ENCODE peak calls at places on chromosome 12, in six cellular contexts. O is hepatocyte, L is lower leg skin, N is AG09319, F is GM13977, W is endothelial cell. G is an unnamed sample.

GRCh38 chr12:45208604-45209487 is 7.0 kb upstream of the ANO6 start:
- DNase-seq in N (no peak), W (no peak), O (no peak), F (no peak), L (no peak), G (no peak)

GRCh38 chr12:100857971-100858370 is 63.4 kb downstream of the ANO4 start:
- DNase-seq in F (no peak), L (no peak), W (no peak), N (no peak), O (no peak), G (no peak)

GRCh38 chr12:132505105-132505851 is 15.3 kb downstream of the FBRSL1 start:
- DNase-seq in W (no peak), L (peak), F (no peak), O (no peak), N (no peak), G (no peak)

GRCh38 chr12:117231750-117232149 is 41.5 kb upstream of the FBXO21 start:
- DNase-seq in N (no peak), W (no peak), O (no peak), L (no peak), F (no peak), G (no peak)

GRCh38 chr12:45939759-45940158 is 50.6 kb downstream of the SCAF11 start:
- DNase-seq in O (no peak), W (no peak), N (no peak), L (no peak), F (no peak), G (no peak)

GRCh38 chr12:77584860-77585259 is 245.8 kb upstream of the NAV3 start:
- DNase-seq in O (no peak), W (no peak), L (no peak), N (no peak), F (no peak), G (no peak)

GRCh38 chr12:61043838-61044237 is 1216.4 kb upstream of the USP15 start:
- DNase-seq in F (no peak), L (no peak), W (no peak), O (no peak), N (no peak), G (no peak)

GRCh38 chr12:22624573-22624907 is 431 bp upstream of the ETNK1 start:
- DNase-seq in L (no peak), N (no peak), F (no peak), O (no peak), W (no peak), G (no peak)

GRCh38 chr12:111462134-111462821 is 56.6 kb downstream of the SH2B3 start:
- DNase-seq in F (no peak), N (peak), L (no peak), O (no peak), W (no peak), G (no peak)

GRCh38 chr12:100473716-100474150 is at the start of gene NR1H4:
- DNase-seq in L (no peak), W (no peak), F (no peak), O (no peak), N (peak), G (no peak)

DNA sequence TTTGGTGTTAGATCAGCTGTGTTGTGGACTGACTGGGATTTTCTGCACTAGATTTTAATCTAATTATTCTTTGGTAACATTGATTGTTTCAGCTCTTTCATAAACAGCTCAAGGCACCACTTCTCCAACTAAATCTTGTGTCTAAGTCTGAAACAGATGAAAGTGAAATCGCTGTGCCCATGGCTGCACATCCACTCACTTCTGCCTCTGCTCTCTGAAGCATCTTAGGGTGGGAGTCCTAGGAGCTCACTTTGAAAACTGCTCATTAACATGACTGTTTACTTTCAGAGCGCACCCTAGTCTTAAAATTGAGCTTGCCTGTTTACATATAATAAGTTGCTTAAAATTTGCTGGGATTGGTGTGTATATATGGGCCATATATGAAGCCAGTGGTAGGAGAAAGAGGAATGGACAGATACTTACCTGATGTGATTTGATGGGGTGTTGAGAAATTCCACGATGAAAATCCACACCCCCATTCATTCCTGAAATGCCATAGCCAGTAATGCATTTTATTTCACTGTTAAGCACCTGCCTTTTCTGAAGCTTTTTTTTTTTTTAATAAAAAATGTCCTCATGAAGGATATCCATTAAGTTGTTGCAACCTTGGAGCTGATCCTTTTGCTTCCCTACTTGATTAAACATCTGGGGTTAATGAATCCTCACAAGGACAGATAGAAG is 52.8 kb downstream of the PPFIBP1 start:
- DNase-seq in W (no peak), N (no peak), O (no peak), F (no peak), L (no peak), G (no peak)
- TF ChIP-seq CTCF in W (no peak), N (no peak), O (no peak), F (no peak), L (no peak), G (no peak)

DNA sequence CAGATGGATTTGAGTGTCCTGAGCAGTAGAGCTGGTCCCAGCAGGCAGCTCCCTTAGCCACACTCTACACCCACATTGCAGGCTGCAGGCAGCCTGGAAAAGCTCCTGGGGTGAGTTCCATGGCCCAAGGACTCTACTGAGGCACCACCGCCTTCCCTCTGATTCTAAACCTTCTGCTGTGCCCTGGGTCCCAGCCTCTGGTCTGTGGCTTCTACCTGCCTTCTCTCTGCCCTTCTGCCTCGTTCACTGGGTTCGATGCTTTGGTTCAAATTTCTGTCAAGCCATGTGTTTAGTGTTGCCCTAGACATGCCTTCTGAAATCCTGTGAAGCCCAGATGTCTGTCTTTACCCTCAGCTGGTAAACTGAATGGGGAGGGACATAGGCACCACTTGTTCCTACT is 1.5 kb upstream of the FGF6 start:
- DNase-seq in O (no peak), W (no peak), L (peak), F (peak), N (no peak), G (no peak)
- TF ChIP-seq CTCF in O (no peak), W (no peak), L (no peak), F (no peak), N (no peak), G (no peak)

DNA sequence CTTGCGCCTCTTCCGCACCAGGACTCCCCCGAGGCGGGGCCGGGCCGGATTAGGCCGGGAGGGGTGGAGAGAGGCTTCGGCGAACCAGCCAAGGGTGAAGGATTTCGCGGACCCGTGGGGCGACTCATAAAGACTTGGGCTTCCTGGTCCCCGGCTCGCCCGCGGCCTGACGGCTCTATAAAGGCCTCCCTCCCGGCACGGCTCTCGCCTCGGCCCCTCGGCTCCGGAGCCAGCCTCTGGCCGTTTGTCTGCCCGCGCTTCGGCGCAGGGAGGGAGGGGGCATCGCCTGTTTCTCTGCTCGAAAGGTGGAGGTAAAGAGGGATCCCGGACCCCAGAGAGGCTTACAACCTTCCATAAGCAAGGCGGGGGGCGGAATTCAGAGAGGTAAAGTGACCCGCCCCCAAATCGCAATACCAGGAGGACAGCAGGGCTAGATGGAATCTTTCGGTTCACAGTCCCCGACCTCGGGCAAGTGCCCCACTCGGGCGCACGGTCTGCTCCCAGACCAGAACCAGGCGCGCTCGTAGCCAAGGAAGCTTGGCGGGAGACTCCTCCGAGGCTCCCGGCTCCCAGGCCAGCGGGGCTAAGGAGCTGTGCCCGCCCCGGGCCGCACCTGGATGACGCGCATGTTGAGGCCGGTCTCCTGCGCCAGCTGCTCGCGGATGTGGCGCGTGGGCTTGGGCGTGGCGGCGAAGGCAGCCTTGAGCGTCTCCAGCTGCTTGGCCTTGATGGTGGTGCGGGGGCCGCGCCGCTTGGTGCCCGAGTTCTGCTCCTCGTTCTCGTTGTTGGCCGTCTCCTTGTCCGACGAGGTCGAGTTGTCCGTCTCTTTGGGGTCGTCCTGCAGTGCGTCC is 3.9 kb downstream of the LHX5 start:
- DNase-seq in N (no peak), F (peak), W (no peak), O (no peak), L (no peak), G (no peak)
- TF ChIP-seq CTCF in N (no peak), F (no peak), W (no peak), O (no peak), L (no peak), G (no peak)

GRCh38 chr12:105235747-105236476 is at the start of gene APPL2:
- DNase-seq in N (peak), O (peak), F (peak), W (peak), L (peak), G (peak)
- TF ChIP-seq CTCF in N (no peak), O (peak), F (peak), W (peak), L (no peak), G (peak)